ENCODE peak calls at places on chromosomes 11 and 22, in six cellular contexts. O is COR-L47; J is non-pigmented ciliary epithelial cell; R is progenitor cell of endocrine pancreas; B is stimulated activated naive CD8-positive, alpha-beta T cell treated with anti-CD3 and anti-CD28 coated beads, Interleukin-15, Interleukin-2, amounts not matched to agents 100 U/mL and 50 U/mL, for 24 hours; D is HFFc6. W is an unnamed sample.

GRCh38 chr11:68298659-68299516 is 13.5 kb upstream of the LRP5 start:
- DNase-seq in J (no peak), R (no peak), O (no peak), D (no peak), B (no peak), W (no peak)

GRCh38 chr22:32844251-32844650 is 42.7 kb downstream of the TIMP3 start:
- DNase-seq in B (no peak), D (no peak), O (no peak), R (no peak), J (no peak), W (no peak)

GRCh38 chr11:130738618-130739017 is 177.7 kb downstream of the SNX19 start:
- DNase-seq in B (no peak), O (no peak), J (no peak), R (no peak), D (peak; percentile 78), W (peak; percentile 22)

GRCh38 chr11:2151500-2152257 is 9.3 kb downstream of the INS start:
- DNase-seq in O (peak; percentile 83), J (no peak), R (peak; percentile 74), D (peak; percentile 39), B (peak; percentile 81), W (peak; percentile 87)

GRCh38 chr22:37000676-37001534 is 18.3 kb downstream of the TST start:
- DNase-seq in B (no peak), D (no peak), R (no peak), J (no peak), O (no peak), W (no peak)

GRCh38 chr22:35324762-35325161 is 25.1 kb downstream of the TOM1 start:
- DNase-seq in D (no peak), R (no peak), J (no peak), B (no peak), O (no peak), W (no peak)

GRCh38 chr11:104405277-104405676 is 241.3 kb upstream of the PDGFD start:
- DNase-seq in O (no peak), J (no peak), D (no peak), B (no peak), R (no peak), W (no peak)

GRCh38 chr22:22927196-22927887 is 39.7 kb downstream of the IGLL5 start:
- DNase-seq in D (peak; percentile 8), B (no peak), J (no peak), O (no peak), R (no peak), W (no peak)

GRCh38 chr11:34405079-34405858 is 33.5 kb upstream of the CAT start:
- DNase-seq in J (no peak), O (no peak), B (no peak), R (no peak), D (peak; percentile 2), W (peak; percentile 40)

GRCh38 chr22:43213962-43214361 is 27.0 kb upstream of the TTLL12 start:
- DNase-seq in D (no peak), O (no peak), B (no peak), R (no peak), J (no peak), W (no peak)

GRCh38 chr11:69339916-69340565 is 46.1 kb downstream of the MYEOV start:
- DNase-seq in D (no peak), O (no peak), B (peak; percentile 7), J (no peak), R (no peak), W (no peak)

GRCh38 chr11:126109941-126110731 is 47.5 kb upstream of the CDON start:
- DNase-seq in J (no peak), D (peak; percentile 29), R (no peak), B (no peak), O (no peak), W (peak; percentile 48)

GRCh38 chr22:20247010-20247505 is 21.1 kb downstream of the RTN4R start:
- DNase-seq in D (peak; percentile 46), B (no peak), J (no peak), R (no peak), O (no peak), W (no peak)

GRCh38 chr22:47045691-47046410 is 283.4 kb downstream of the TBC1D22A start:
- DNase-seq in D (no peak), J (no peak), B (no peak), O (no peak), R (no peak), W (no peak)

GRCh38 chr11:80815752-80816453 is 1375.1 kb upstream of the TENM4 start:
- DNase-seq in O (no peak), R (no peak), B (no peak), D (no peak), J (no peak), W (no peak)

GRCh38 chr11:75330279-75330678 is 21.2 kb downstream of the ARRB1 start:
- DNase-seq in R (no peak), D (no peak), O (peak; percentile 27), B (no peak), J (no peak), W (no peak)

GRCh38 chr11:64094463-64095223 is 58.9 kb downstream of the FLRT1 start:
- DNase-seq in R (no peak), B (no peak), D (peak; percentile 30), J (peak; percentile 13), O (no peak), W (peak; percentile 42)

GRCh38 chr11:68039526-68040086 is 781 bp downstream of the TCIRG1 start:
- DNase-seq in O (no peak), B (no peak), J (no peak), D (no peak), R (no peak), W (no peak)

GRCh38 chr11:121930004-121930965 is 185.7 kb downstream of the BLID start:
- DNase-seq in D (no peak), O (no peak), B (no peak), J (no peak), R (no peak), W (peak; percentile 27)

GRCh38 chr11:843818-844692 is 1.4 kb downstream of the TSPAN4 start:
- DNase-seq in R (peak; percentile 37), B (peak; percentile 46), J (peak; percentile 62), O (no peak), D (peak; percentile 91), W (peak; percentile 94)

GRCh38 chr11:122706261-122706660 is 50.7 kb downstream of the UBASH3B start:
- DNase-seq in O (no peak), J (no peak), D (peak; percentile 60), B (no peak), R (no peak), W (no peak)

GRCh38 chr11:106399075-106399500 is 321.6 kb downstream of the AASDHPPT start:
- DNase-seq in D (peak; percentile 99), J (peak; percentile 99), B (no peak), R (no peak), O (no peak), W (peak; percentile 91)

W was measured in GM03348.